ENCODE peak calls at places on chromosomes 11 and 22, in nine cellular contexts. M is endothelial cell, S is GM12865, A is cardiac muscle cell, L is left ventricle myocardium inferior, H is ovary, J is right atrium auricular region, I is psoas muscle, D is spleen. X is an unnamed sample.

GRCh38 chr11:70828498-70829159 is 423.7 kb downstream of the SHANK2 start:
- DNase-seq in J (no peak), M (no peak), D (no peak), I (peak; percentile 23), A (no peak), S (no peak), L (no peak), H (no peak), X (no peak)

GRCh38 chr11:127620660-127621059 is 620.1 kb upstream of the KIRREL3 start:
- DNase-seq in A (no peak), I (no peak), S (no peak), L (no peak), J (no peak), D (no peak), H (no peak), M (no peak), X (no peak)

GRCh38 chr11:47348859-47349258 is 3.6 kb downstream of the MYBPC3 start:
- DNase-seq in A (no peak), J (no peak), M (no peak), D (no peak), S (peak; percentile 51), L (no peak), H (no peak), I (no peak), X (peak; percentile 55)

GRCh38 chr11:37124384-37124783 is 526.3 kb upstream of the RAG2 start:
- DNase-seq in L (no peak), S (no peak), H (no peak), J (no peak), A (no peak), I (no peak), D (no peak), M (no peak), X (no peak)

GRCh38 chr22:38177926-38178604 is 3.6 kb downstream of the PLA2G6 start:
- DNase-seq in A (no peak), D (no peak), M (no peak), I (peak; percentile 54), H (peak; percentile 60), J (peak; percentile 73), S (peak; percentile 19), L (peak; percentile 30), X (no peak)

GRCh38 chr11:72828081-72828567 is 13.9 kb downstream of the ATG16L2 start:
- DNase-seq in A (no peak), D (no peak), J (no peak), M (no peak), I (no peak), L (no peak), S (no peak), H (peak; percentile 41), X (no peak)

GRCh38 chr11:129768356-129768755 is 47.3 kb upstream of the TMEM45B start:
- DNase-seq in M (no peak), I (no peak), S (no peak), D (no peak), H (no peak), L (no peak), A (no peak), J (no peak), X (no peak)

GRCh38 chr11:102309621-102310541 is 7.4 kb upstream of the BIRC3 start:
- DNase-seq in J (no peak), L (no peak), A (no peak), D (peak; percentile 67), I (no peak), M (no peak), S (no peak), H (no peak), X (no peak)

GRCh38 chr11:59144579-59145345 is 2.1 kb downstream of the FAM111A start:
- DNase-seq in M (peak; percentile 70), S (peak; percentile 93), D (peak; percentile 92), J (peak; percentile 81), A (peak; percentile 72), I (peak; percentile 76), L (peak; percentile 70), H (peak; percentile 85), X (peak; percentile 56)

GRCh38 chr11:93481279-93481678 is 61.9 kb downstream of the SMCO4 start:
- DNase-seq in H (no peak), L (no peak), J (no peak), S (no peak), D (no peak), I (no peak), M (no peak), A (no peak), X (no peak)

GRCh38 chr11:48150213-48150612 is 66.4 kb upstream of the OR4B1 start:
- DNase-seq in I (no peak), S (no peak), H (no peak), L (no peak), M (no peak), A (no peak), J (no peak), D (no peak), X (no peak)

GRCh38 chr22:49450521-49450920 is 377.2 kb downstream of the BRD1 start:
- DNase-seq in L (no peak), I (no peak), H (no peak), D (no peak), M (no peak), A (no peak), J (no peak), S (no peak), X (no peak)

GRCh38 chr11:109326781-109327180 is 95.2 kb upstream of the C11orf87 start:
- DNase-seq in I (no peak), D (no peak), L (no peak), S (no peak), J (no peak), H (no peak), M (no peak), A (no peak), X (no peak)

GRCh38 chr22:21985214-21985613 is 2.6 kb upstream of the TOP3B start:
- DNase-seq in J (no peak), D (peak; percentile 54), A (no peak), H (no peak), I (no peak), S (no peak), M (no peak), L (no peak), X (no peak)

GRCh38 chr22:21981874-21982273 is 713 bp downstream of the TOP3B start:
- DNase-seq in L (no peak), J (no peak), D (no peak), M (no peak), S (no peak), H (no peak), I (no peak), A (no peak), X (no peak)

GRCh38 chr22:21980547-21980946 is 2.0 kb downstream of the TOP3B start:
- DNase-seq in A (no peak), H (peak; percentile 23), S (no peak), M (no peak), L (no peak), D (peak; percentile 36), I (no peak), J (no peak), X (no peak)

GRCh38 chr22:21982338-21982965 is at the start of gene TOP3B:
- DNase-seq in A (peak; percentile 86), J (peak; percentile 83), L (peak; percentile 84), D (peak; percentile 95), M (peak; percentile 75), S (peak; percentile 88), I (peak; percentile 84), H (peak; percentile 88), X (peak; percentile 88)

GRCh38 chr22:21984793-21985192 is 2.2 kb upstream of the TOP3B start:
- DNase-seq in M (peak; percentile 67), I (no peak), A (peak; percentile 26), H (no peak), L (no peak), J (no peak), D (peak; percentile 68), S (peak; percentile 45), X (peak; percentile 73)
- TF ChIP-seq CTCF in M (peak; percentile 26), I (no peak), A (peak; percentile 48), H (no peak), L (peak; percentile 14), J (no peak), D (no peak), S (peak; percentile 32), X (peak; percentile 29)

GRCh38 chr11:9315078-9315688 is 790 bp upstream of the TMEM41B start:
- DNase-seq in A (no peak), J (no peak), L (no peak), H (peak; percentile 40), I (no peak), M (peak; percentile 6), D (peak; percentile 79), S (no peak), X (peak; percentile 21)
- TF ChIP-seq CTCF in A (no peak), J (no peak), L (no peak), H (no peak), I (no peak), M (no peak), D (no peak), S (no peak), X (no peak)

DNA sequence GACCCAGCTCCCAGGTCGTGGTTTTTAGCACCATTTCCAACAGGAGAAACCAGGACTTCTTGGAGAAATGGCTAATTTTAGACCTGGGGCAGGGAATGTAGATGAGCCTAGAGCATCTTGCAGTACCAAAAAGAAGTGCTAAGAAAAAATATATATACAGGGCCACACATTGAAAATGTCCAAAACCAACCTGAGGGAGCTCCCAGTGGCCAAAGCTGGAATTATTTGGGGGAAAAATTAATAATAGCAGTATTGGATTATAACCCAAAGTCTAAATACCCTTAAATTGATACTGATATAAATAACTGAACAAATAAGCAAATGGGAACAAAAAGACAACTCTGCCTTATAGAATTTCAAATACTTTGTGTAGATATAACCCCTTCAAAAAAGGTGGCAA is 108.0 kb downstream of the PARVA start:
- DNase-seq in A (no peak), I (no peak), J (no peak), M (no peak), H (no peak), D (no peak), L (no peak), S (no peak), X (no peak)
- TF ChIP-seq CTCF in A (peak; percentile 52), I (peak; percentile 24), J (peak; percentile 48), M (peak; percentile 45), H (no peak), D (no peak), L (peak; percentile 37), S (no peak), X (peak; percentile 38)

DNA sequence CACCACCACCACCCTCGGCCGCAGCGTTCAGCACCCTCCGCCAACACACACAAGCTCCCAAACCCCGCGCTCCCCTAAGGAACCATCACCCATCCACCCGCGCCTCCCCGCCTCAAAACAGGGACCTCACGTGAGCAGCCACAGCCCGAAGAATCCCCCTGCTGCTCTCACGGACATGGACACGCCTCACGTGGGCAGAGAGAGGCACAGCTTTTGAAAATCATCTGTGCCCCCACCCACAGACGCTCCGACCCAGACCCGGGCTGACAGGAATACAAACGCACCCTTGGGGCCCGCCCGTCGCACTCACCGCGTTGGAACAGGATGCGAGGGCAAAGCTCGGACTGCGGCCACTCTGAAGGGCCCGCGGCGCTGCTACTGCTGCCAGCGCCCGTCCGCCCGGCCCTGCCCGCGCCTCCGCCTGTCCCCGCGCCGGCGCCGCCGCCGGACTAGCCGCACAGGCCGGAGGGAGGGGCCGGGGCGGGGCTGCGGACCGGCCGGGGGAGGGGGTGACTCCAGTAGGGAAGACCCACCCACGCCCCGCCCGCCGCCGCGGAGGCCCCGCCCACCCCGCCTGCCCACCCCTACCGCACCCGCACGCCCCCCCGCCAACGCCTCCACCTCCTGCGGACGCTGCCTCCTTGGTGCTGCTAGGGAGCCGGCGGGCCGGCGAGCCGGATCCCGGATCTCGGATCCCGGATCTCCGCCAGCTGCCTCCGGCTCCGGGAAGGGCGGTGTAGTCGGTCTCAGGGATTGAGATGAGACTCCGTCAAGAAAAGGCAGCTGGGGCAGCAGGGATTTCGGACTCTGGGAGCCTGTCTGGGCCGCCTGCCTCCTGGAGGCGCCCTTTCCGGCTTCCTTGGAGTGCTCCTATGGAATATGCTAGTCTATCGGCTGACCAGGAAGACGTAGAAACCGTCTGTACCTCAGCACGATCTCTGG is at the start of gene TRIM3:
- DNase-seq in L (peak; percentile 96), D (peak; percentile 96), H (peak; percentile 95), I (peak; percentile 96), A (peak; percentile 93), M (peak; percentile 91), S (peak; percentile 82), J (peak; percentile 90), X (peak; percentile 96)
- TF ChIP-seq CTCF in L (no peak), D (no peak), H (no peak), I (no peak), A (peak; percentile 46), M (no peak), S (no peak), J (peak; percentile 48), X (no peak)

X was measured in glutamatergic neuron.